ENCODE peak calls at places on chromosomes 1 and 21, in four cellular contexts. One of them, this sample, is unnamed.

GRCh38 chr1:67741786-67742185 is 56.8 kb downstream of the GADD45A start:
- DNase-seq in IMR-90: no peak
- DNase-seq in H1: no peak
- DNase-seq in K562: no peak
- DNase-seq in this sample: no peak

GRCh38 chr1:247357062-247357780 is 25.6 kb upstream of the ZNF496 start:
- DNase-seq in IMR-90: peak
- DNase-seq in H1: no peak
- DNase-seq in K562: no peak
- DNase-seq in this sample: no peak

GRCh38 chr1:21238141-21238800 is 52.0 kb downstream of the ECE1 start:
- DNase-seq in H1: no peak
- DNase-seq in IMR-90: peak
- DNase-seq in K562: no peak
- DNase-seq in this sample: no peak

GRCh38 chr21:32702702-32703101 is 25.1 kb downstream of the SYNJ1 start:
- DNase-seq in K562: no peak
- DNase-seq in H1: no peak
- DNase-seq in IMR-90: peak
- DNase-seq in this sample: no peak

GRCh38 chr1:20751462-20751990 is 19.0 kb upstream of the SH2D5 start:
- DNase-seq in K562: no peak
- DNase-seq in IMR-90: no peak
- DNase-seq in H1: no peak
- DNase-seq in this sample: no peak

GRCh38 chr1:1144843-1145546 is 28.7 kb upstream of the TTLL10 start:
- DNase-seq in H1: no peak
- DNase-seq in IMR-90: no peak
- DNase-seq in K562: peak
- DNase-seq in this sample: no peak

GRCh38 chr1:84525738-84526137 is 19.4 kb upstream of the GNG5 start:
- DNase-seq in K562: no peak
- DNase-seq in IMR-90: no peak
- DNase-seq in H1: no peak
- DNase-seq in this sample: no peak

GRCh38 chr1:61853545-61853944 is 111.3 kb downstream of the PATJ start:
- DNase-seq in K562: no peak
- DNase-seq in IMR-90: peak
- DNase-seq in H1: no peak
- DNase-seq in this sample: no peak

GRCh38 chr1:246398126-246398813 is 108.8 kb downstream of the SMYD3 start:
- DNase-seq in IMR-90: no peak
- DNase-seq in H1: no peak
- DNase-seq in K562: peak
- DNase-seq in this sample: peak

GRCh38 chr1:205317311-205317917 is 4.1 kb downstream of the NUAK2 start:
- DNase-seq in H1: no peak
- DNase-seq in IMR-90: no peak
- DNase-seq in K562: no peak
- DNase-seq in this sample: peak

GRCh38 chr1:59593798-59594790 is 220.7 kb upstream of the HOOK1 start:
- DNase-seq in H1: no peak
- DNase-seq in K562: no peak
- DNase-seq in IMR-90: no peak
- DNase-seq in this sample: peak

GRCh38 chr1:109256971-109257681 is 7.8 kb downstream of the CELSR2 start:
- DNase-seq in IMR-90: peak
- DNase-seq in H1: no peak
- DNase-seq in K562: no peak
- DNase-seq in this sample: no peak

GRCh38 chr21:36873511-36873910 is 93.0 kb downstream of the HLCS start:
- DNase-seq in H1: no peak
- DNase-seq in IMR-90: no peak
- DNase-seq in K562: no peak
- DNase-seq in this sample: no peak

GRCh38 chr1:211258310-211258755 is 833 bp upstream of the RCOR3 start:
- DNase-seq in H1: peak
- DNase-seq in K562: peak
- DNase-seq in IMR-90: peak
- DNase-seq in this sample: peak

GRCh38 chr1:2199042-2199810 is 4.7 kb upstream of the FAAP20 start:
- DNase-seq in IMR-90: peak
- DNase-seq in H1: peak
- DNase-seq in K562: peak
- DNase-seq in this sample: peak

GRCh38 chr1:201539561-201540404 is 856 bp downstream of the NAV1 start:
- DNase-seq in K562: peak
- DNase-seq in IMR-90: peak
- DNase-seq in H1: peak
- DNase-seq in this sample: no peak

GRCh38 chr1:236287757-236288619 is 6.2 kb upstream of the ERO1B start:
- DNase-seq in IMR-90: no peak
- DNase-seq in H1: peak
- DNase-seq in K562: peak
- DNase-seq in this sample: no peak

GRCh38 chr1:13487143-13487868 is 26.5 kb downstream of the LRRC38 start:
- DNase-seq in IMR-90: no peak
- DNase-seq in H1: no peak
- DNase-seq in K562: no peak
- DNase-seq in this sample: no peak

GRCh38 chr1:59143824-59144223 is 153.1 kb upstream of the FGGY start:
- DNase-seq in K562: no peak
- DNase-seq in IMR-90: peak
- DNase-seq in H1: no peak
- DNase-seq in this sample: no peak

GRCh38 chr21:37829043-37829442 is 87.2 kb downstream of the KCNJ6 start:
- DNase-seq in IMR-90: no peak
- DNase-seq in H1: no peak
- DNase-seq in K562: no peak
- DNase-seq in this sample: no peak

GRCh38 chr21:17688912-17689874 is 76.5 kb upstream of the BTG3 start:
- DNase-seq in K562: peak
- DNase-seq in H1: peak
- DNase-seq in IMR-90: peak
- DNase-seq in this sample: peak

GRCh38 chr1:181396171-181396670 is 87.1 kb upstream of the CACNA1E start:
- DNase-seq in H1: no peak
- DNase-seq in IMR-90: no peak
- DNase-seq in K562: no peak
- DNase-seq in this sample: no peak

GRCh38 chr1:235100124-235100801 is 28.4 kb downstream of the TOMM20 start:
- DNase-seq in IMR-90: no peak
- DNase-seq in K562: no peak
- DNase-seq in H1: no peak
- DNase-seq in this sample: peak

GRCh38 chr1:67832737-67833594 is at the start of gene GNG12:
- DNase-seq in H1: peak
- DNase-seq in IMR-90: peak
- DNase-seq in K562: peak
- DNase-seq in this sample: no peak

GRCh38 chr1:200030791-200031190 is 3.3 kb downstream of the NR5A2 start:
- DNase-seq in H1: no peak
- DNase-seq in IMR-90: no peak
- DNase-seq in K562: no peak
- DNase-seq in this sample: no peak

GRCh38 chr1:45840704-45841103 is 37.3 kb downstream of the MAST2 start:
- DNase-seq in H1: no peak
- DNase-seq in IMR-90: no peak
- DNase-seq in K562: no peak
- DNase-seq in this sample: no peak

GRCh38 chr1:192784395-192784794 is 24.4 kb upstream of the RGS2 start:
- DNase-seq in IMR-90: no peak
- DNase-seq in H1: no peak
- DNase-seq in K562: no peak
- DNase-seq in this sample: no peak

GRCh38 chr1:192786617-192787016 is 22.2 kb upstream of the RGS2 start:
- DNase-seq in H1: no peak
- DNase-seq in K562: no peak
- DNase-seq in IMR-90: no peak
- DNase-seq in this sample: no peak

GRCh38 chr1:192792628-192793027 is 16.2 kb upstream of the RGS2 start:
- DNase-seq in IMR-90: no peak
- DNase-seq in K562: no peak
- DNase-seq in H1: no peak
- DNase-seq in this sample: no peak

GRCh38 chr1:192783793-192784192 is 25.0 kb upstream of the RGS2 start:
- DNase-seq in H1: no peak
- DNase-seq in IMR-90: no peak
- DNase-seq in K562: no peak
- DNase-seq in this sample: no peak

DNA sequence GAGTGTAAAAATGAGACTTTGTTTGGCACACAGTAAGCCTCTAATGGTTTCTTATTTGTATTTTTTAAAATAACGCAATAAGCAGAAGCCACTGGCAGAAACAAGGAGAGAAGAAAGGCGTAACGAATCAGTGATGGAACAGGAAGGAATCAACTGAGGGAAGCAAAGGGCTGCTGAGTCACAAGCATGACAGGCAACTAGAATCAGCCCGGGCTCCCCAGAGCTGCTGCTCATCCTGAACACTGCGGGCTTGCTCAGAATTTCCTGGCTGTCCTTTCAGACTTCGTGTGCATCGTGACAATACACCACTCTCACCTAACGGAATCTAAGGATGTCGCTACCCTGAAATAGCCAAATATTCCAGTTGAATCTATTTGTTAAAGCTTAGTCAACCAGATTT is 20.7 kb upstream of the RGS2 start:
- DNase-seq in H1: no peak
- DNase-seq in K562: no peak
- DNase-seq in IMR-90: peak
- DNase-seq in this sample: no peak
- TF ChIP-seq MAFK in H1: peak
- TF ChIP-seq MAFK in K562: no peak
- TF ChIP-seq MAFK in IMR-90: no peak
- TF ChIP-seq MAFK in this sample: no peak

GRCh38 chr21:45747802-45748445 is 104.4 kb downstream of the PCBP3 start:
- DNase-seq in K562: no peak
- DNase-seq in H1: peak
- DNase-seq in IMR-90: peak
- DNase-seq in this sample: no peak
- H2AFZ ChIP-seq in K562: no peak
- H2AFZ ChIP-seq in H1: no peak
- H2AFZ ChIP-seq in IMR-90: no peak
- H2AFZ ChIP-seq in this sample: no peak

GRCh38 chr1:6922096-6922931 is 137.1 kb downstream of the CAMTA1 start:
- DNase-seq in IMR-90: peak
- DNase-seq in H1: no peak
- DNase-seq in K562: no peak
- DNase-seq in this sample: no peak
- TF ChIP-seq MAFK in IMR-90: no peak
- TF ChIP-seq MAFK in H1: no peak
- TF ChIP-seq MAFK in K562: no peak
- TF ChIP-seq MAFK in this sample: no peak

GRCh38 chr1:73205294-73205973 is 923.1 kb upstream of the NEGR1 start:
- DNase-seq in IMR-90: no peak
- DNase-seq in H1: no peak
- DNase-seq in K562: no peak
- DNase-seq in this sample: no peak
- H2AFZ ChIP-seq in IMR-90: no peak
- H2AFZ ChIP-seq in H1: peak
- H2AFZ ChIP-seq in K562: no peak
- H2AFZ ChIP-seq in this sample: no peak